ENCODE peak calls at places on chromosomes 3 and 15, in four cellular contexts. N is MM.1S, E is foreskin fibroblast, U is Calu3. I is an unnamed sample.
A peak's percentile ranks its signal among the peaks of the same experiment; 100 is the strongest.

GRCh38 chr3:58324675-58325390 is 7.9 kb upstream of the PXK start:
- DNase-seq in N (no peak), E (no peak), U (no peak), I (no peak)

GRCh38 chr3:34676431-34676830 is 878.0 kb downstream of the PDCD6IP start:
- DNase-seq in N (no peak), E (peak; percentile 9), U (no peak), I (no peak)

GRCh38 chr3:106206165-106206564 is 337.4 kb upstream of the CBLB start:
- DNase-seq in N (no peak), E (peak; percentile 72), U (no peak), I (no peak)

GRCh38 chr15:89531796-89532537 is 35.6 kb upstream of the RHCG start:
- DNase-seq in N (no peak), E (peak; percentile 24), U (no peak), I (no peak)

GRCh38 chr15:29429584-29429983 is 160.0 kb upstream of the NSMCE3 start:
- DNase-seq in N (no peak), E (no peak), U (no peak), I (no peak)

GRCh38 chr15:90001062-90001682 is at the start of gene ZNF710:
- DNase-seq in N (peak; percentile 27), E (peak; percentile 80), U (peak; percentile 34), I (no peak)

GRCh38 chr15:88805031-88805780 is 2.0 kb downstream of the ACAN start:
- DNase-seq in N (peak; percentile 23), E (no peak), U (no peak), I (no peak)

GRCh38 chr3:132134611-132135010 is 99.8 kb upstream of the CPNE4 start:
- DNase-seq in N (no peak), E (peak; percentile 93), U (peak; percentile 61), I (no peak)

GRCh38 chr3:111667621-111668239 is 72.6 kb upstream of the ZBED2 start:
- DNase-seq in N (peak; percentile 96), E (peak; percentile 45), U (no peak), I (no peak)

GRCh38 chr15:83904107-83904720 is 250.3 kb downstream of the ADAMTSL3 start:
- DNase-seq in N (no peak), E (peak; percentile 23), U (no peak), I (no peak)

GRCh38 chr3:126696701-126697267 is 7.3 kb upstream of the CHCHD6 start:
- DNase-seq in N (no peak), E (no peak), U (no peak), I (no peak)

GRCh38 chr3:32593903-32594525 is 23.4 kb upstream of the DYNC1LI1 start:
- DNase-seq in N (no peak), E (peak; percentile 59), U (no peak), I (no peak)

GRCh38 chr3:112043621-112044201 is 9.2 kb downstream of the TMPRSS7 start:
- DNase-seq in N (peak; percentile 73), E (peak; percentile 84), U (peak; percentile 59), I (no peak)

GRCh38 chr15:70466895-70467529 is 296.3 kb downstream of the UACA start:
- DNase-seq in N (peak; percentile 78), E (peak; percentile 74), U (peak; percentile 72), I (no peak)

GRCh38 chr3:192727032-192727847 is at the start of gene FGF12:
- DNase-seq in N (peak; percentile 96), E (no peak), U (peak; percentile 69), I (peak; percentile 22)

GRCh38 chr3:4979401-4980228 is at the start of gene BHLHE40:
- DNase-seq in N (no peak), E (no peak), U (no peak), I (no peak)

GRCh38 chr3:122397136-122397645 is 13.2 kb downstream of the FAM162A start:
- DNase-seq in N (no peak), E (no peak), U (no peak), I (no peak)

GRCh38 chr15:70266412-70267089 is 168.8 kb upstream of the TLE3 start:
- DNase-seq in N (no peak), E (no peak), U (peak; percentile 71), I (peak; percentile 75)

GRCh38 chr3:136193273-136194043 is 2.7 kb downstream of the MSL2 start:
- DNase-seq in N (peak; percentile 34), E (no peak), U (no peak), I (no peak)

GRCh38 chr3:55571913-55572312 is 84.8 kb upstream of the WNT5A start:
- DNase-seq in N (no peak), E (no peak), U (peak; percentile 6), I (no peak)

GRCh38 chr3:152466784-152467183 is 198.1 kb downstream of the MBNL1 start:
- DNase-seq in N (peak; percentile 36), E (peak; percentile 85), U (no peak), I (no peak)

GRCh38 chr3:42581400-42581708 is 413 bp downstream of the SEC22C start:
- DNase-seq in N (no peak), E (no peak), U (no peak), I (no peak)

GRCh38 chr3:158430968-158431367 is 140.0 kb upstream of the MLF1 start:
- DNase-seq in N (no peak), E (peak; percentile 10), U (no peak), I (no peak)

GRCh38 chr3:32405155-32405554 is 13.5 kb downstream of the CMTM7 start:
- DNase-seq in N (no peak), E (no peak), U (no peak), I (no peak)

GRCh38 chr3:46674031-46674592 is 19.4 kb downstream of the ALS2CL start:
- DNase-seq in N (no peak), E (no peak), U (no peak), I (no peak)

GRCh38 chr3:22537560-22537959 is 665.6 kb upstream of the UBE2E2 start:
- DNase-seq in N (no peak), E (no peak), U (no peak), I (no peak)

GRCh38 chr3:183266454-183266853 is 13.4 kb downstream of the B3GNT5 start:
- DNase-seq in N (no peak), E (no peak), U (no peak), I (no peak)

DNA sequence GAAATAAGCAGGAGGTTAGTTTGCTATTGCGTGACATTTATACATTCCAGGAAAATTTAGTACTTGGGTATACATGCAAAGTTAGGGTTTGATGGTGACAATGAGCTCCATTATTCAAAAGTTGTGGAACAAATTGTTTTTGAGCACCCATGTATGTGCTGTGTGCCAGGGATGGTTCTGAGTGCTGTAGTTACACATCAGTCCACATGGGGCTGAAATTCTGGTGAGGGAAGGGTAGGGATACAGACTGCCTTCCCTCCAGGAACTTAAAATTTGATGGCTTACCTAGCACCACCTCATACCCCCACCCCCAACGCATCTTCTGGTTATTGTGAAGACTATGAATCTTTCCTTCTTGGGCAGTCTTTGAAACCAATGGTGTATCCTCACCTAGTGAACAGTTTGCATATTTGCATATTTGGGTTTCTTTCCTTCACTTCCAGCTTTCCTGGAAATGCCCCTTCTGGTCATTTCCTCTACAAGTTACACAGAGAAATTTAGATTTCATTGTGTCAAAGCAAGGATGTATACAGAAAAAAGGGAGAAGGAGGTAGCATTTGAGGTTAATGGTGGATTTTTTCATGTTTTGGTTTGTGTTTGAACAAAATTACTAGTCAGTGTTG is 222.0 kb upstream of the IL12A start:
- DNase-seq in N (peak; percentile 26), E (peak; percentile 72), U (peak; percentile 66), I (no peak)
- TF ChIP-seq CTCF in N (peak; percentile 36), E (peak; percentile 52), U (peak; percentile 80), I (no peak)

GRCh38 chr15:73597036-73597638 is 36.1 kb downstream of the NPTN start:
- DNase-seq in N (no peak), E (no peak), U (no peak), I (no peak)

GRCh38 chr15:73594109-73594508 is 39.1 kb downstream of the NPTN start:
- DNase-seq in N (no peak), E (no peak), U (no peak), I (no peak)

GRCh38 chr15:73598540-73599195 is 34.5 kb downstream of the NPTN start:
- DNase-seq in N (no peak), E (peak; percentile 30), U (no peak), I (no peak)

GRCh38 chr15:73596214-73596613 is 37.0 kb downstream of the NPTN start:
- DNase-seq in N (no peak), E (no peak), U (no peak), I (no peak)

GRCh38 chr15:73593278-73594074 is 39.7 kb downstream of the NPTN start:
- DNase-seq in N (no peak), E (no peak), U (no peak), I (no peak)
- TF ChIP-seq CTCF in N (no peak), E (no peak), U (no peak), I (no peak)

GRCh38 chr3:145698749-145699148 is 462.2 kb downstream of the PLOD2 start:
- DNase-seq in N (no peak), E (no peak), U (no peak), I (no peak)
- TF ChIP-seq CTCF in N (no peak), E (no peak), U (no peak), I (no peak)

DNA sequence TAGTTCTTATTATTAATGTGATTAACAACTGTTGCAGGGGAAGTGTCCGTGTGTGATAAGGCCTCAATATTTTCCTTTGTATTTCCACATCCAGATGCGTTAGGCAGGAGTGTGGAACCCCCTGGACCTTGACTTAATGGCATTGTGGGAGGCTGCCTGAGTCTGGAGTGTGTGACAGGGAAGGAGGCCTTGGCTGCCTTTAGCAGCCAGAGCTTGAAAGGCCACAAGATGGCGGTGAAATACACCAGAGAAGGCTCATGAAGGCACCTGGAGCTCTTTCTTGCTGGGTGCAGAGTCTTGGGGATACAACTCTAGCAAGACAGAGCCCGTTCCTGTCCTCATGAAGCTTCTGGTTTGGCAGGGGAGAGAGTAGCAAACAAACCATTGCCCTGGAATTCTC is 36.9 kb downstream of the POLR2M start:
- DNase-seq in N (peak; percentile 36), E (peak; percentile 25), U (peak; percentile 16), I (no peak)
- TF ChIP-seq CTCF in N (peak; percentile 33), E (peak; percentile 12), U (no peak), I (no peak)

GRCh38 chr3:169966086-169966950 is at the start of gene SEC62:
- DNase-seq in N (peak; percentile 97), E (peak; percentile 96), U (peak; percentile 99), I (peak; percentile 81)
- TF ChIP-seq CTCF in N (peak; percentile 65), E (peak; percentile 33), U (peak; percentile 64), I (no peak)

GRCh38 chr3:194352631-194353290 is 1.6 kb upstream of the CPN2 start:
- DNase-seq in N (no peak), E (no peak), U (no peak), I (no peak)

GRCh38 chr3:194351080-194351672 is at the start of gene CPN2:
- DNase-seq in N (no peak), E (no peak), U (no peak), I (no peak)

GRCh38 chr3:194351952-194352536 is 916 bp upstream of the CPN2 start:
- DNase-seq in N (no peak), E (no peak), U (no peak), I (no peak)

GRCh38 chr3:194348354-194348753 is 2.8 kb downstream of the CPN2 start:
- DNase-seq in N (no peak), E (peak; percentile 52), U (no peak), I (no peak)

DNA sequence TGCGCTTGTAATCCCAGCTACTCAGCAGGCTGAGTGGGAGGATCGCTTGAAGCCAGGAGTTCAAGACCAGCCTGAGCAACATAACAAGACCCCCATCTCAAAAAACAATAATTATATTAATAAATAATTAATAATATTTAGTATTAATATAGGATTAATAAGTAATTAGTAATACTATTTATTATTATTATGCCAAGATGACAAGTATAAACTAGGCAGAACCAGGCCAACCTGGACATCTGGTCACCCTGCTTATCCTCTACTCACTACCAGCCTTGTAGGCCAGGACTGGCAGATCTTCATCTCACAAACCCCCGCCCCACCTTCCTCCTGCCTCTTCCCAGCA is 429 bp downstream of the CPN2 start:
- DNase-seq in N (no peak), E (no peak), U (no peak), I (no peak)
- TF ChIP-seq CTCF in N (no peak), E (no peak), U (no peak), I (no peak)

GRCh38 chr3:150183619-150184425 is 213.1 kb upstream of the PFN2 start:
- DNase-seq in N (peak; percentile 73), E (peak; percentile 93), U (peak; percentile 74), I (peak; percentile 27)
- TF ChIP-seq CTCF in N (peak; percentile 68), E (peak; percentile 72), U (peak; percentile 71), I (no peak)